ENCODE peak calls at places on chromosomes 13 and 19, in ten cellular contexts. G is AG09319; T is HEK293T; S is mucosa of gallbladder; R is neural crest cell; I is MV-4-11; O is fibroblast of lung; K is RCC 7860; Z is glutamatergic neuron; B is stimulated activated CD4-positive, alpha-beta T cell treated with anti-CD3 and anti-CD28 coated beads, Interleukin-4, amount 100 ng/mL, for 24 hours. H is an unnamed sample.

GRCh38 chr13:50714886-50715285 is 128.6 kb downstream of the DLEU7 start:
- DNase-seq in K (no peak), R (no peak), I (no peak), Z (no peak), S (no peak), T (no peak), G (no peak), O (no peak), B (no peak), H (no peak)

GRCh38 chr13:21637296-21637695 is 33.3 kb upstream of the MICU2 start:
- DNase-seq in R (no peak), I (peak; percentile 77), B (peak; percentile 21), T (no peak), S (peak; percentile 78), O (peak; percentile 14), K (peak; percentile 86), G (no peak), Z (no peak), H (no peak)

GRCh38 chr13:44305216-44305615 is 68.4 kb upstream of the SERP2 start:
- DNase-seq in S (no peak), B (no peak), T (no peak), I (no peak), G (no peak), K (no peak), R (no peak), Z (no peak), O (no peak), H (no peak)

GRCh38 chr13:93235258-93236015 is 8.8 kb downstream of the GPC6 start:
- DNase-seq in T (no peak), R (no peak), Z (no peak), G (no peak), B (no peak), I (no peak), K (no peak), S (no peak), O (no peak), H (no peak)

GRCh38 chr19:57314146-57314545 is 6.1 kb upstream of the ZNF543 start:
- DNase-seq in I (no peak), R (no peak), T (no peak), O (no peak), B (no peak), G (no peak), Z (no peak), K (no peak), S (no peak), H (no peak)

GRCh38 chr19:3651684-3652083 is 25.1 kb upstream of the CACTIN start:
- DNase-seq in G (no peak), R (no peak), K (no peak), B (no peak), O (no peak), S (no peak), T (no peak), I (no peak), Z (no peak), H (peak; percentile 48)

GRCh38 chr19:13102416-13102665 is 317 bp downstream of the LYL1 start:
- DNase-seq in O (no peak), Z (no peak), R (no peak), I (no peak), T (no peak), G (no peak), S (no peak), B (no peak), K (no peak), H (no peak)

GRCh38 chr19:18894254-18895037 is 1.5 kb downstream of the CERS1 start:
- DNase-seq in T (no peak), G (no peak), Z (peak; percentile 83), B (no peak), S (no peak), K (no peak), I (no peak), O (peak; percentile 55), R (peak; percentile 56), H (peak; percentile 72)

GRCh38 chr19:48689438-48689837 is 6.3 kb upstream of the FUT2 start:
- DNase-seq in G (no peak), O (no peak), K (no peak), I (no peak), R (no peak), Z (no peak), T (no peak), S (no peak), B (no peak), H (no peak)

GRCh38 chr13:50153401-50153800 is 138.2 kb downstream of the KCNRG start:
- DNase-seq in T (no peak), K (no peak), Z (no peak), O (no peak), R (no peak), B (no peak), S (no peak), I (no peak), G (no peak), H (no peak)

GRCh38 chr19:38149597-38149996 is 74.4 kb downstream of the DPF1 start:
- DNase-seq in T (peak; percentile 27), K (no peak), I (peak; percentile 7), B (no peak), R (no peak), O (no peak), G (no peak), S (no peak), Z (no peak), H (no peak)

GRCh38 chr19:30717381-30717780 is 345.2 kb downstream of the ZNF536 start:
- DNase-seq in I (no peak), S (no peak), O (no peak), B (no peak), R (no peak), T (no peak), K (no peak), Z (no peak), G (no peak), H (no peak)

GRCh38 chr19:9406798-9407352 is 28.5 kb downstream of the ZNF266 start:
- DNase-seq in O (peak; percentile 94), K (no peak), R (no peak), B (peak; percentile 64), G (peak; percentile 65), I (peak; percentile 32), T (peak; percentile 10), S (peak; percentile 72), Z (no peak), H (peak; percentile 90)

GRCh38 chr13:23735329-23735728 is 153.9 kb downstream of the MIPEP start:
- DNase-seq in R (no peak), Z (no peak), B (no peak), S (no peak), O (no peak), G (no peak), I (no peak), T (no peak), K (no peak), H (no peak)

H was measured in right cardiac atrium.